ENCODE peak calls at places on chromosomes 12 and 14, in eight cellular contexts. Z, B, O, X, L, I, V and H are unnamed samples.

GRCh38 chr12:7108042-7108927 is 729 bp downstream of the C1RL start:
- DNase-seq in Z (peak; percentile 92), B (peak; percentile 77), O (no peak), X (peak; percentile 56), L (no peak), I (peak; percentile 70), V (peak; percentile 94), H (peak; percentile 90)

GRCh38 chr12:27622436-27623185 is 73.6 kb upstream of the REP15 start:
- DNase-seq in Z (no peak), B (peak; percentile 37), O (no peak), X (no peak), L (no peak), I (peak; percentile 43), V (no peak), H (no peak)

GRCh38 chr12:62640910-62641448 is 174.4 kb downstream of the MON2 start:
- DNase-seq in Z (no peak), B (peak; percentile 48), O (no peak), X (peak; percentile 56), L (no peak), I (peak; percentile 68), V (no peak), H (no peak)

GRCh38 chr12:95126076-95126475 is 52.7 kb upstream of the NR2C1 start:
- DNase-seq in Z (no peak), B (no peak), O (no peak), X (no peak), L (no peak), I (no peak), V (no peak), H (no peak)

GRCh38 chr12:128069359-128069997 is 197.5 kb upstream of the TMEM132C start:
- DNase-seq in Z (peak; percentile 60), B (peak; percentile 20), O (peak; percentile 21), X (peak; percentile 68), L (peak; percentile 46), I (peak; percentile 33), V (peak; percentile 74), H (peak; percentile 29)

GRCh38 chr14:103442288-103442687 is 57.1 kb downstream of the MARK3 start:
- DNase-seq in Z (no peak), B (no peak), O (no peak), X (no peak), L (no peak), I (peak; percentile 78), V (no peak), H (no peak)

GRCh38 chr14:31937730-31938346 is 139.3 kb upstream of the ARHGAP5 start:
- DNase-seq in Z (no peak), B (peak; percentile 84), O (peak; percentile 47), X (peak; percentile 69), L (no peak), I (peak; percentile 86), V (peak; percentile 90), H (no peak)

GRCh38 chr14:58637391-58638230 is at the start of gene DACT1:
- DNase-seq in Z (peak; percentile 93), B (peak; percentile 57), O (no peak), X (peak; percentile 87), L (no peak), I (peak; percentile 79), V (peak; percentile 71), H (peak; percentile 70)

GRCh38 chr12:47307680-47308399 is 228.1 kb upstream of the AMIGO2 start:
- DNase-seq in Z (peak; percentile 75), B (peak; percentile 39), O (no peak), X (peak; percentile 81), L (no peak), I (peak; percentile 73), V (peak; percentile 78), H (peak; percentile 54)

GRCh38 chr14:50822501-50823042 is 8.4 kb downstream of the NIN start:
- DNase-seq in Z (no peak), B (no peak), O (no peak), X (no peak), L (no peak), I (no peak), V (no peak), H (no peak)

GRCh38 chr14:75437201-75438143 is 9.7 kb downstream of the JDP2 start:
- DNase-seq in Z (no peak), B (no peak), O (no peak), X (no peak), L (no peak), I (no peak), V (no peak), H (no peak)

GRCh38 chr14:36176524-36176923 is at the start of gene PTCSC3:
- DNase-seq in Z (no peak), B (no peak), O (no peak), X (no peak), L (no peak), I (no peak), V (no peak), H (no peak)

GRCh38 chr12:86950043-86950838 is 694.0 kb upstream of the MGAT4C start:
- DNase-seq in Z (no peak), B (no peak), O (no peak), X (no peak), L (no peak), I (no peak), V (no peak), H (no peak)

GRCh38 chr14:89384023-89384422 is 33.0 kb downstream of the FOXN3 start:
- DNase-seq in Z (no peak), B (no peak), O (no peak), X (no peak), L (no peak), I (no peak), V (peak; percentile 91), H (no peak)

DNA sequence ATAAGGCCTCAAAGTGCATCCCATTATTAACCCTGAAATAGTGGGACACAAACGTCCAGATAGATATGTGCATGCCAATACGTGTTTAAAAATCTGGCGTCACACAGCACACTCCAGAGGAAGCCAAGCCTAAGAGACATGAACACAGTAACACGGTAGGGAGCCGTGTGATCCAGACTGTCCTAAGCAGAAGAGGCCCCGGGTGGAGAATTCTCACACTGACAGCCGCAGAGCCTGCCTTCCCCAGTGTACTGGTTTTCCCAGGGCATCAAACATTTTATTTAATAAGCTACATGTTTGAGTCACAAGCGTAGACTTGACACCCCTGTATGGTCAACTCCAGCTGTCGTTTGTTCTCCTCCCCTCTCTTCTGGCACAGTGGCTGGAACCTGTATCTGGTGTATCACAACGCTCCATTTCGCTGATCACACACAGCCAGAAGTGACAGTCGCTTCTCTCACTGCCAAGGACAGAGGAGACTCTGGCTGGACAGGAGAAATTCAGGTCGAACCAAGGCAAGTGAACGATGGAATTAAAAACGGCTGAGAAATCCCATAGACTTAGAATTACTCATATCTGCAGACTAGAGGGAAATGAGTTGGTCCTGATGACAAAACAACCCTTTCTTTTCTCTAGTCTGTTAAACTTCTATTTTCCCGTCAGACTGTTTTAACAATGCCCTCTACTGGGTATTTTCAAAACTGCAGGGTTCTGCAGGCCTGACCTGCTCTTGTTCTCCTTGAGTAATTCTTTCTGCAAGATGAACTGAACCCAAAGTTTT is 359.9 kb downstream of the RGS6 start:
- DNase-seq in Z (peak; percentile 79), B (peak; percentile 25), O (peak; percentile 6), X (peak; percentile 49), L (peak; percentile 7), I (peak; percentile 58), V (no peak), H (no peak)
- H3K4me3 ChIP-seq in Z (no peak overlapping the region), B (no peak overlapping the region), O (no peak overlapping the region), X (no peak overlapping the region), L (no peak overlapping the region), I (no peak overlapping the region), V (no peak overlapping the region), H (no peak overlapping the region)

GRCh38 chr12:29709641-29710040 is 74.1 kb downstream of the TMTC1 start:
- DNase-seq in Z (no peak), B (no peak), O (no peak), X (no peak), L (no peak), I (no peak), V (no peak), H (no peak)
- H3K4me3 ChIP-seq in Z (no peak overlapping the region), B (no peak overlapping the region), O (no peak overlapping the region), X (no peak overlapping the region), L (no peak overlapping the region), I (no peak overlapping the region), V (no peak overlapping the region), H (no peak overlapping the region)

DNA sequence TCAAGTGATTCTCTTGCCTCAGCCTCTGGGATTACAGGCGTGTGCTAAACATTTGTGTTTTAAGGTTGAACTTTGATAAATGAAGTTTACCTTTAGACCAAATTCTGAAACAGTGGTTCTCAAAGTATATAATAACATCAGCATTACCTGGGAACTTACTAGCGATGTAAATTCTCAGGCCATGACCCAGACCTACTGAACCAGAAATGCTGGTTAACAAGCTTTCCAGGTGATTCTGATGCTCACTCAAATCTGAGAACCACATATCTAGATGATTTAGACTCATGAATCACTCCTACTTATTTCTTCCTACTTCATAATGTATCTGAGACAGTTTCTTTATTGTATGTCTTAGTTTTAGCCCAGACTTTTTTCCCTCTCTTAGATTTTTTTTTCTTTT is 43.6 kb downstream of the RAD51B start:
- DNase-seq in Z (no peak), B (no peak), O (no peak), X (no peak), L (no peak), I (no peak), V (no peak), H (no peak)
- H3K4me3 ChIP-seq in Z (no peak overlapping the region), B (no peak overlapping the region), O (no peak overlapping the region), X (no peak overlapping the region), L (no peak overlapping the region), I (no peak overlapping the region), V (no peak overlapping the region), H (no peak overlapping the region)

GRCh38 chr14:77100961-77101360 is 2.9 kb downstream of the CIPC start:
- DNase-seq in Z (no peak), B (peak; percentile 32), O (no peak), X (no peak), L (no peak), I (peak; percentile 27), V (no peak), H (no peak)

GRCh38 chr14:77097006-77097688 is 911 bp upstream of the CIPC start:
- DNase-seq in Z (no peak), B (peak; percentile 23), O (no peak), X (peak; percentile 45), L (no peak), I (peak; percentile 28), V (no peak), H (no peak)

GRCh38 chr14:77098470-77099353 is 654 bp downstream of the CIPC start:
- DNase-seq in Z (peak; percentile 55), B (no peak), O (no peak), X (no peak), L (no peak), I (no peak), V (peak; percentile 68), H (peak; percentile 89)

GRCh38 chr14:77097689-77098469 is at the start of gene CIPC:
- DNase-seq in Z (peak; percentile 99), B (peak; percentile 99), O (peak; percentile 87), X (peak; percentile 99), L (peak; percentile 88), I (peak; percentile 98), V (peak; percentile 100), H (peak; percentile 100)

GRCh38 chr14:77099425-77100167 is 1.5 kb downstream of the CIPC start:
- DNase-seq in Z (no peak), B (peak; percentile 79), O (peak; percentile 45), X (peak; percentile 71), L (peak; percentile 41), I (peak; percentile 78), V (no peak), H (no peak)
- H3K4me3 ChIP-seq in Z (peak overlapping the region; percentile 85), B (peak overlapping the region; percentile 95), O (no peak overlapping the region), X (no peak overlapping the region), L (peak overlapping the region; percentile 100), I (peak overlapping the region; percentile 82), V (peak overlapping the region; percentile 69), H (peak overlapping the region; percentile 68)

GRCh38 chr14:23542261-23542660 is 9.3 kb downstream of the ZFHX2 start:
- DNase-seq in Z (no peak), B (no peak), O (no peak), X (no peak), L (no peak), I (no peak), V (no peak), H (no peak)
- H3K4me3 ChIP-seq in Z (no peak overlapping the region), B (no peak overlapping the region), O (no peak overlapping the region), X (no peak overlapping the region), L (no peak overlapping the region), I (no peak overlapping the region), V (no peak overlapping the region), H (no peak overlapping the region)